ENCODE peak calls at places on chromosomes 16 and 17, in four cellular contexts. I, O, K and D are unnamed samples. For H3K36me3, the result is how much of the 10 kb centered on the place peaks cover.

GRCh38 chr17:81509687-81510523 is 2.7 kb downstream of the ACTG1 start:
- DNase-seq in I (no peak), O (no peak), K (no peak), D (no peak)

GRCh38 chr17:38926290-38927070 is 1.1 kb downstream of the LASP1NB start:
- DNase-seq in I (peak), O (no peak), K (no peak), D (peak)

GRCh38 chr17:9002610-9003354 is 18.5 kb upstream of the NTN1 start:
- DNase-seq in I (no peak), O (peak), K (no peak), D (peak)

GRCh38 chr17:40068129-40068581 is 5.4 kb downstream of the THRA start:
- DNase-seq in I (no peak), O (no peak), K (peak), D (no peak)

GRCh38 chr17:21372256-21372954 is 3.8 kb upstream of the KCNJ12 start:
- DNase-seq in I (no peak), O (no peak), K (no peak), D (no peak)

GRCh38 chr17:78988152-78988551 is 8.4 kb upstream of the LGALS3BP start:
- DNase-seq in I (no peak), O (no peak), K (peak), D (no peak)

GRCh38 chr17:79685121-79685520 is 45.6 kb upstream of the ENPP7 start:
- DNase-seq in I (no peak), O (no peak), K (no peak), D (no peak)

GRCh38 chr17:31061678-31062077 is 33.1 kb upstream of the NF1 start:
- DNase-seq in I (no peak), O (peak), K (no peak), D (no peak)

GRCh38 chr16:74461826-74462225 is 40.5 kb upstream of the CLEC18B start:
- DNase-seq in I (no peak), O (no peak), K (no peak), D (peak)

GRCh38 chr17:59372138-59372751 is 40.8 kb downstream of the YPEL2 start:
- DNase-seq in I (peak), O (no peak), K (no peak), D (peak)

GRCh38 chr16:66639091-66639885 is 34.8 kb downstream of the CMTM3 start:
- DNase-seq in I (no peak), O (no peak), K (no peak), D (peak)

GRCh38 chr16:9761870-9762269 is 420.4 kb downstream of the GRIN2A start:
- DNase-seq in I (no peak), O (no peak), K (no peak), D (no peak)

GRCh38 chr16:81521141-81521626 is 76.6 kb downstream of the CMIP start:
- DNase-seq in I (peak), O (no peak), K (no peak), D (no peak)

GRCh38 chr16:54443352-54443751 is 156.8 kb upstream of the IRX3 start:
- DNase-seq in I (no peak), O (no peak), K (no peak), D (no peak)

GRCh38 chr16:50970221-50970620 is 180.8 kb downstream of the SALL1 start:
- DNase-seq in I (no peak), O (no peak), K (no peak), D (no peak)

GRCh38 chr17:30343741-30344140 is 9.9 kb upstream of the TMIGD1 start:
- DNase-seq in I (no peak), O (no peak), K (no peak), D (no peak)

GRCh38 chr16:35744084-35744483 is 2284.7 kb downstream of the TP53TG3F start:
- DNase-seq in I (no peak), O (no peak), K (no peak), D (no peak)

GRCh38 chr16:88695218-88695617 is 8.9 kb upstream of the SNAI3 start:
- DNase-seq in I (no peak), O (no peak), K (no peak), D (no peak)

GRCh38 chr16:65667013-65667578 is 545.2 kb upstream of the CDH11 start:
- DNase-seq in I (no peak), O (peak), K (peak), D (peak)

GRCh38 chr16:66277311-66278070 is 89.0 kb upstream of the CDH5 start:
- DNase-seq in I (no peak), O (no peak), K (no peak), D (no peak)

GRCh38 chr16:10086620-10087019 is 95.6 kb downstream of the GRIN2A start:
- DNase-seq in I (no peak), O (no peak), K (no peak), D (no peak)

GRCh38 chr16:64452446-64452845 is 669.4 kb downstream of the CDH11 start:
- DNase-seq in I (no peak), O (no peak), K (no peak), D (no peak)

GRCh38 chr17:80068301-80069160 is 32.1 kb downstream of the CCDC40 start:
- DNase-seq in I (peak), O (no peak), K (peak), D (peak)

GRCh38 chr16:66326995-66327513 is 39.4 kb upstream of the CDH5 start:
- DNase-seq in I (no peak), O (no peak), K (no peak), D (no peak)

GRCh38 chr16:48075398-48075797 is 80.4 kb downstream of the ABCC12 start:
- DNase-seq in I (no peak), O (no peak), K (peak), D (peak)

GRCh38 chr17:78168906-78169793 is 769 bp downstream of the SYNGR2 start:
- DNase-seq in I (peak), O (peak), K (peak), D (no peak)

GRCh38 chr16:79601092-79601977 is 798 bp upstream of the MAF start:
- DNase-seq in I (peak), O (peak), K (no peak), D (peak)

GRCh38 chr16:47584464-47585225 is 123.5 kb downstream of the PHKB start:
- DNase-seq in I (no peak), O (no peak), K (no peak), D (no peak)

GRCh38 chr17:19703776-19704371 is 12.5 kb downstream of the SLC47A2 start:
- DNase-seq in I (peak), O (peak), K (no peak), D (no peak)

GRCh38 chr17:54426287-54426886 is 474.3 kb upstream of the TOM1L1 start:
- DNase-seq in I (no peak), O (peak), K (peak), D (no peak)

GRCh38 chr16:13099822-13100221 is 198.4 kb downstream of the SHISA9 start:
- DNase-seq in I (no peak), O (peak), K (no peak), D (no peak)

GRCh38 chr16:15674571-15674970 is 24.5 kb downstream of the NDE1 start:
- DNase-seq in I (no peak), O (no peak), K (no peak), D (no peak)
- TF ChIP-seq CTCF in I (no peak), O (no peak), K (no peak), D (no peak)

DNA sequence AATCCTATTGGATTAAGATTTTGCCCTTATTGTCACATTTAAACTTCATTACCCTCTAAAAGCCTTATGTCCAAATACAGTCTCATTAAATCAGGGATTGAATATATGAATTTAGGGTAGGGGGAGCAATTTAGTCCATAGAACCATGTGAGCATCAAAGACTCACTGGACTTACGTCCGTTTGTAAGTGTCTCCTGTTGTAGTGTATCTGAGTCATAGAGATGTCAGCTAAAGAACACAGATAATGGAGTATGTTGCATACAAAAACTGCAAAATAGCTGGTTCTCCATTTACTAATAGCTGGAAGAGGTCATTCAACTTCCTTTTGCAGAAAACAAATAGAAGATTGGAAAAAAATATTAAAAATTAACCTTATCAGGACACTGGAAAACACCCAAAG is 599.1 kb upstream of the SOX9 start:
- DNase-seq in I (no peak), O (no peak), K (no peak), D (no peak)
- H3K36me3 ChIP-seq in I (under half), O (under half), K (under half), D (under half)

GRCh38 chr16:55496509-55497145 is 12.2 kb upstream of the LPCAT2 start:
- DNase-seq in I (no peak), O (no peak), K (no peak), D (no peak)

GRCh38 chr16:55495616-55496289 is 13.1 kb upstream of the LPCAT2 start:
- DNase-seq in I (no peak), O (peak), K (no peak), D (peak)

GRCh38 chr16:55497558-55497957 is 11.3 kb upstream of the LPCAT2 start:
- DNase-seq in I (no peak), O (no peak), K (no peak), D (no peak)

GRCh38 chr16:55492756-55493380 is 13.9 kb downstream of the MMP2 start:
- DNase-seq in I (no peak), O (no peak), K (no peak), D (no peak)

DNA sequence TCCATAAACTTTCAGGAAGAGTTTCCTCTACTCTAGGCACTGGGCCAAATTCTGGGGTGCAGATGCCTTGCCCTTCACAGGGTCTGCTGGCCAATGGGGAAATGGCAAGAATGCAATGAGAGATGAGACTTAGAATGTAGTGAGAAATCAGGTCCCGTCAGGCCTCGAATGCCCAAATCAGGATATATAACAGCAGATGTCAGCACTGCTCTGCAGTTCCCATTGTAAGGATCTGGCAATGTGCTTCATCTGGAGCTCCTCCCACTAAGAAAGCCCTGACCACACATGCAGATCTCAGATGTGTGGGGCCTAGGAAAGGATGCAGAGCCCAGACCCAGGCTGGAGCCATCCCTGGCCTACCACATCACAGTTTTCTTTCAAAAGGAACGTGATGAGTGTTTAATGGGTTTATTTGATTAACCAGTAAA is 13.9 kb upstream of the LPCAT2 start:
- DNase-seq in I (peak), O (peak), K (peak), D (peak)
- TF ChIP-seq CTCF in I (no peak), O (no peak), K (peak), D (peak)

GRCh38 chr17:4086041-4086483 is 56.8 kb downstream of the ZZEF1 start:
- DNase-seq in I (no peak), O (no peak), K (no peak), D (no peak)

GRCh38 chr17:4087911-4088693 is 54.7 kb downstream of the ZZEF1 start:
- DNase-seq in I (no peak), O (no peak), K (peak), D (peak)

GRCh38 chr17:4090898-4091297 is 51.9 kb downstream of the ZZEF1 start:
- DNase-seq in I (no peak), O (no peak), K (no peak), D (peak)
- H3K36me3 ChIP-seq in I (half or more), O (under half), K (under half), D (half or more)